ENCODE peak calls at places on chromosomes 6 and 20, in nine cellular contexts. H, G, W, O, E, Z, U, K and R are unnamed samples.

GRCh38 chr6:27168108-27168507 is 79.4 kb upstream of the PRSS16 start:
- DNase-seq in H (no peak), G (no peak), W (no peak), O (no peak), E (no peak), Z (no peak), U (no peak), K (no peak), R (no peak)

GRCh38 chr20:52060794-52061714 is 130.5 kb downstream of the ZFP64 start:
- DNase-seq in H (no peak), G (no peak), W (peak), O (no peak), E (no peak), Z (no peak), U (no peak), K (no peak), R (no peak)

GRCh38 chr6:16873698-16874097 is 112.4 kb upstream of the ATXN1 start:
- DNase-seq in H (no peak), G (no peak), W (no peak), O (no peak), E (no peak), Z (no peak), U (no peak), K (no peak), R (no peak)

GRCh38 chr20:63241272-63241671 is 5.6 kb downstream of the BIRC7 start:
- DNase-seq in H (no peak), G (no peak), W (no peak), O (no peak), E (no peak), Z (no peak), U (no peak), K (no peak), R (peak)

GRCh38 chr6:29354980-29355379 is 13.7 kb downstream of the OR5V1 start:
- DNase-seq in H (no peak), G (no peak), W (no peak), O (no peak), E (no peak), Z (no peak), U (no peak), K (no peak), R (no peak)

GRCh38 chr6:20952605-20953004 is 418.3 kb downstream of the CDKAL1 start:
- DNase-seq in H (no peak), G (no peak), W (peak), O (no peak), E (no peak), Z (no peak), U (no peak), K (no peak), R (peak)

GRCh38 chr6:71412559-71412958 is 123.9 kb downstream of the OGFRL1 start:
- DNase-seq in H (peak), G (no peak), W (no peak), O (no peak), E (no peak), Z (no peak), U (no peak), K (no peak), R (no peak)

GRCh38 chr6:41543087-41543486 is 3.1 kb upstream of the FOXP4 start:
- DNase-seq in H (no peak), G (no peak), W (no peak), O (no peak), E (no peak), Z (no peak), U (no peak), K (no peak), R (no peak)

GRCh38 chr20:2516399-2516798 is 7.7 kb upstream of the ZNF343 start:
- DNase-seq in H (no peak), G (no peak), W (no peak), O (no peak), E (no peak), Z (no peak), U (no peak), K (no peak), R (no peak)

GRCh38 chr6:73145690-73146089 is 79.6 kb downstream of the KHDC1L start:
- DNase-seq in H (no peak), G (no peak), W (no peak), O (no peak), E (no peak), Z (no peak), U (no peak), K (no peak), R (no peak)

GRCh38 chr6:16769131-16769985 is 8.1 kb upstream of the ATXN1 start:
- DNase-seq in H (peak), G (peak), W (no peak), O (no peak), E (no peak), Z (peak), U (peak), K (peak), R (peak)

GRCh38 chr20:53579581-53580375 is 13.9 kb downstream of the ZNF217 start:
- DNase-seq in H (peak), G (no peak), W (no peak), O (no peak), E (no peak), Z (peak), U (no peak), K (peak), R (no peak)

GRCh38 chr6:10373642-10374359 is 41.1 kb downstream of the TFAP2A start:
- DNase-seq in H (no peak), G (no peak), W (no peak), O (no peak), E (no peak), Z (no peak), U (no peak), K (no peak), R (peak)

GRCh38 chr20:51221791-51222408 is 199.0 kb upstream of the KCNG1 start:
- DNase-seq in H (peak), G (no peak), W (no peak), O (no peak), E (no peak), Z (no peak), U (no peak), K (peak), R (no peak)

GRCh38 chr6:9612489-9612888 is 802.4 kb downstream of the TFAP2A start:
- DNase-seq in H (no peak), G (no peak), W (no peak), O (no peak), E (no peak), Z (no peak), U (no peak), K (peak), R (no peak)

GRCh38 chr20:695165-695866 is 19.7 kb upstream of the SCRT2 start:
- DNase-seq in H (no peak), G (no peak), W (no peak), O (no peak), E (no peak), Z (no peak), U (no peak), K (no peak), R (no peak)

GRCh38 chr6:106612956-106613516 is 16.3 kb downstream of the RTN4IP1 start:
- DNase-seq in H (no peak), G (no peak), W (no peak), O (no peak), E (no peak), Z (no peak), U (no peak), K (no peak), R (no peak)